ENCODE peak calls at places on chromosomes 13 and 19, in seven cellular contexts. X is HCT116, R is K562, O is SK-N-SH, A is H1, C is HepG2, H is GM12878. U is an unnamed sample.

GRCh38 chr13:49399801-49400472 is 43.9 kb downstream of the CAB39L start:
- DNase-seq in X (no peak), R (no peak), O (no peak), A (no peak), C (no peak), H (no peak), U (peak; percentile 86)

GRCh38 chr13:24233351-24233901 is 72.9 kb downstream of the SPATA13 start:
- DNase-seq in X (no peak), R (no peak), O (no peak), A (no peak), C (no peak), H (no peak), U (no peak)

GRCh38 chr13:113649212-113649611 is 8.8 kb downstream of the ATP4B start:
- DNase-seq in X (no peak), R (no peak), O (no peak), A (no peak), C (no peak), H (no peak), U (no peak)

GRCh38 chr13:36447501-36447900 is 15.2 kb downstream of the CCNA1 start:
- DNase-seq in X (no peak), R (no peak), O (no peak), A (no peak), C (no peak), H (no peak), U (no peak)

GRCh38 chr13:32265726-32266125 is 49.4 kb downstream of the ZAR1L start:
- DNase-seq in X (no peak), R (no peak), O (no peak), A (no peak), C (peak; percentile 35), H (no peak), U (no peak)

GRCh38 chr19:33678796-33679195 is 57.0 kb downstream of the CHST8 start:
- DNase-seq in X (no peak), R (no peak), O (peak; percentile 37), A (no peak), C (no peak), H (no peak), U (peak; percentile 19)

GRCh38 chr19:46374526-46375475 is 27.9 kb downstream of the PPP5C start:
- DNase-seq in X (no peak), R (no peak), O (no peak), A (no peak), C (no peak), H (no peak), U (no peak)

GRCh38 chr13:50081106-50081898 is 66.1 kb downstream of the KCNRG start:
- DNase-seq in X (no peak), R (peak; percentile 47), O (peak; percentile 68), A (peak; percentile 76), C (no peak), H (no peak), U (no peak)

GRCh38 chr19:45804959-45805230 is 10.2 kb downstream of the RSPH6A start:
- DNase-seq in X (no peak), R (no peak), O (no peak), A (no peak), C (no peak), H (no peak), U (no peak)

GRCh38 chr13:48431431-48431830 is 18.5 kb upstream of the LPAR6 start:
- DNase-seq in X (no peak), R (no peak), O (no peak), A (no peak), C (peak; percentile 73), H (no peak), U (no peak)

GRCh38 chr19:15107056-15108010 is at the start of gene SYDE1:
- DNase-seq in X (no peak), R (peak; percentile 8), O (peak; percentile 88), A (peak; percentile 83), C (peak; percentile 50), H (no peak), U (peak; percentile 61)

GRCh38 chr13:28859069-28859468 is 38.9 kb downstream of the MTUS2 start:
- DNase-seq in X (no peak), R (no peak), O (no peak), A (no peak), C (no peak), H (no peak), U (no peak)

GRCh38 chr19:18588611-18589379 is at the start of gene REX1BD:
- DNase-seq in X (no peak), R (peak; percentile 88), O (peak; percentile 89), A (peak; percentile 93), C (peak; percentile 78), H (peak; percentile 54), U (peak; percentile 72)

GRCh38 chr13:109162248-109163051 is 533.0 kb downstream of the MYO16 start:
- DNase-seq in X (no peak), R (no peak), O (no peak), A (no peak), C (no peak), H (peak; percentile 98), U (no peak)

GRCh38 chr13:42615691-42616090 is 41.7 kb downstream of the TNFSF11 start:
- DNase-seq in X (no peak), R (no peak), O (no peak), A (no peak), C (no peak), H (no peak), U (no peak)

GRCh38 chr13:97386832-97387486 is 47.0 kb upstream of the RAP2A start:
- DNase-seq in X (no peak), R (no peak), O (no peak), A (no peak), C (no peak), H (no peak), U (no peak)

GRCh38 chr19:57192993-57193392 is 1.7 kb downstream of the ZNF264 start:
- DNase-seq in X (no peak), R (no peak), O (no peak), A (no peak), C (no peak), H (no peak), U (no peak)

GRCh38 chr19:29504454-29504853 is 21.3 kb upstream of the VSTM2B start:
- DNase-seq in X (no peak), R (no peak), O (no peak), A (no peak), C (no peak), H (no peak), U (no peak)

GRCh38 chr19:11291991-11292390 is 4.0 kb upstream of the TSPAN16 start:
- DNase-seq in X (no peak), R (peak; percentile 14), O (no peak), A (no peak), C (no peak), H (no peak), U (no peak)

GRCh38 chr19:14361824-14362223 is 19.4 kb upstream of the ADGRE5 start:
- DNase-seq in X (no peak), R (peak; percentile 48), O (peak; percentile 63), A (peak; percentile 75), C (no peak), H (no peak), U (no peak)

DNA sequence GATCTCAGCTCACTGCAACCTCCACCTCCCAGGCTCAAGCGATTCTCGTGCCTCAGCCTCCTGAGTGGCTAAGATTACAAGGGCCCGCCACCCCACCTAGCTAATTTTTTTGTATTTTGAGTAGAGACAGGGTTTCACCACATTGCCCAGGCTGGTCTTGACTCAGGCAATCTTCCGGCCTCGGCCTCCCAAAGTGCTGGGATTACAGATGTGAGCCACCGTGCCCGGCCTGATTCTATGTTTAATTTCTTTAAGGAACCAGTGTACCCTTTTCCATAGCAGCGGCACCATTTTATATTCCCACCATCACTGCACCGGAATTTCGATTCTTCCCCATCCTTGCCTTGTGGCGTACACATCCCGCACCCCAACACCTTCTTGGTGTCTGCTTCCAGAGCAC is 17.7 kb upstream of the INSR start:
- DNase-seq in X (no peak), R (no peak), O (no peak), A (no peak), C (no peak), H (no peak), U (no peak)
- TF ChIP-seq JUND in X (no peak), R (no peak), O (no peak), A (no peak), C (no peak), H (no peak), U (no peak)

DNA sequence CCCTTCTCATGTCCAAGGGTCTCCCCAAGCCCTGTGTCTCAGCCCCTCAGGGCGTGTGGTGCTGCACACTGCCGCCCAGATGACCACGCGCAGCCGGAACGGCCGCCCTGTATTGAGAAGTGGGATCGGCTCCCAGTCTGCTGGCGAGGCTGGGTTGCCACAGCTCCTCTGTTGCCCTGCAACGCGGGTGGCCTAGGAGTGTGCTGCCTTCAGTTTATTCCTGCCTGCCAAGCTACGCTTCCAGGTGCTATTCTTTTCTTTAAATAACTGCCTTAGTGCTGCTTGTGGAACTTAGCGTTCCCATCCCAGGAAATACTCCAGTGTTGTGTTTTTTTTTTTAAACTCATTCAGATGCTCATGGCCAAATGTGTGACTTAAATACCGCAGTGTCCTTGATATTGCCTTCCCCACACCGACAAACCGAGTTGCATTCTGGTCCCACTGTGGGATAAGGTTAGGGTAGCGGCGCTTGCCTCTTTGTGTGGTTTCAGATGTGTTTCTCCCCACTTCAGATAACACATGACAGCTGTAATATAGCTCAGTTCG is 16.6 kb downstream of the ACTN4 start:
- DNase-seq in X (no peak), R (no peak), O (no peak), A (no peak), C (no peak), H (no peak), U (no peak)
- TF ChIP-seq JUND in X (no peak), R (no peak), O (no peak), A (no peak), C (no peak), H (no peak), U (no peak)

DNA sequence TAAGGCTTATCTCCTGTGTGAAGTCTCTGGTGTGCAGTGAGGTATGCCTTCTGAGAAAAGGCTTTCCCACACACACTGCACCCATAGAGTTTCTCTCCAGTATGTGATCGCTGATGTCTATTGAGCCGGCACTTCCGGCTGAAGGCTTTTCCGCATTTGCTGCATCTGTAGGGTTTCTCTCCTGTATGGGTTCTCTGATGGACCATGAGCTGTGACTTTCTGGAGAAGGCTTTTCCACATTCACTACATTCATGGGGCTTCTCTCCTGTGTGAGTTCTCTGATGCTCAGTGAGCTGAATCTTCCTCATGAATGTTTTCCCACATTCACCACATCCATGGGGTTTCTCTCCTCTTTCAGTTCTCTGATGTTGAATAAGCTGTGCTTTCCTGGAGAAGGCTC is 14.7 kb downstream of the ZNF577 start:
- DNase-seq in X (no peak), R (no peak), O (no peak), A (no peak), C (no peak), H (no peak), U (no peak)
- TF ChIP-seq JUND in X (no peak), R (no peak), O (no peak), A (no peak), C (no peak), H (no peak), U (no peak)

DNA sequence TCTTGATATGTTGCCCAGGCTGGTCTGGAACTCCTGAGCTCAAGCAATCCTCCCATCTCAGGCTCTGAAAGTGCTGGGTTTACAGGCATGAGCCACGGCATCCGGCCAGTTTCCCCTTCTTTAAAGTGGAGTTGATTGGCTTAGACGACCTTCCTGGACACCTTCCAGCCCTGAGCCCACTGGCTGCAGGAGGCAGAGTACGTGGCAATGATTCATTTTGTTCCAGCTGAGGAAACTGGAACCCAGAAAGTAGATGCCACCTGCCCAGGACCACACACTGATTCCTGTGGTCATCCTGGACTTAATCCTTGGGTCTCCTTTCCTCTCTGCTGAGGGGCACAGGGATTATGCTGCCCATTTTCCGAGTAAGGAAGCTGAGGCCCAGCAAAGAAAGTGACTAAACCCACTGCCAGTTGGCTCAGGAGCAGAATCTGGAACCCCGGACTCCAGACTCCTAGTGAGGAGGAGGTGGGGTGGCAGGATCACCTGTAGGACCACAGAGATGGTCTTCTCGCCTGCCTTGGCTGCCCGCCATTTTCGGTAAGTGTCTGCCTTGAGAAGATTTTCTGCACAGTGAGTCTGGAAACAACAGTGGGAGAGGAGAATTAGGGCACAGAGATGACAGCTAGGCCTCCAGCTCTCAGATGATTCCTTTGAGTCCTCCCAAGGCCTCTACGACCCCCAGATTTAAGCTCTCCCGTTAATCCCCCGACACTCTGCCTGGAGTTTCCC is 737 bp downstream of the XRCC1 start:
- DNase-seq in X (no peak), R (no peak), O (no peak), A (no peak), C (no peak), H (no peak), U (no peak)
- TF ChIP-seq JUND in X (no peak), R (no peak), O (no peak), A (no peak), C (no peak), H (no peak), U (no peak)

U was measured in T47D.